ENCODE peak calls at places on chromosome 22, in seven cellular contexts. S, U, A, B, T, O and L are unnamed samples.

GRCh38 chr22:39236321-39237275 is 8.2 kb downstream of the PDGFB start:
- DNase-seq in B (no peak), U (no peak), T (peak), S (peak), O (no peak), A (no peak), L (no peak)

GRCh38 chr22:23037429-23038333 is 32.6 kb upstream of the GNAZ start:
- DNase-seq in A (no peak), B (no peak), T (no peak), U (no peak), O (no peak), S (no peak), L (no peak)

GRCh38 chr22:28594784-28595324 is 84.8 kb downstream of the TTC28 start:
- DNase-seq in O (no peak), B (no peak), T (no peak), S (no peak), U (peak), A (no peak), L (peak)

GRCh38 chr22:31945971-31946680 is 1.8 kb downstream of the YWHAH start:
- DNase-seq in S (no peak), A (no peak), T (no peak), U (peak), B (no peak), O (no peak), L (no peak)

GRCh38 chr22:35319244-35319985 is 19.7 kb downstream of the TOM1 start:
- DNase-seq in T (peak), U (no peak), A (no peak), B (no peak), S (no peak), O (no peak), L (no peak)

GRCh38 chr22:37290737-37291136 is 8.4 kb downstream of the CYTH4 start:
- DNase-seq in B (no peak), A (no peak), O (no peak), U (peak), S (peak), T (no peak), L (no peak)

GRCh38 chr22:29306830-29307657 is 594 bp downstream of the GAS2L1 start:
- DNase-seq in B (peak), U (peak), T (peak), O (peak), S (peak), A (peak), L (peak)

GRCh38 chr22:39543095-39543494 is 10.5 kb upstream of the RPS19BP1 start:
- DNase-seq in S (no peak), T (no peak), U (peak), A (no peak), B (peak), O (peak), L (peak)

GRCh38 chr22:32803020-32803758 is 1.7 kb downstream of the TIMP3 start:
- DNase-seq in B (peak), U (peak), S (peak), O (peak), T (peak), A (no peak), L (no peak)

GRCh38 chr22:19731361-19731725 is 8.0 kb downstream of the GP1BB start:
- DNase-seq in U (no peak), S (no peak), A (no peak), T (no peak), O (no peak), B (no peak), L (no peak)

GRCh38 chr22:46833228-46833627 is 70.8 kb downstream of the TBC1D22A start:
- DNase-seq in T (no peak), A (no peak), B (peak), U (peak), O (no peak), S (no peak), L (peak)

GRCh38 chr22:38243007-38243775 is 29.6 kb downstream of the TMEM184B start:
- DNase-seq in U (peak), O (peak), A (peak), S (peak), B (no peak), T (peak), L (no peak)

GRCh38 chr22:47195676-47196492 is 433.4 kb downstream of the TBC1D22A start:
- DNase-seq in B (no peak), A (peak), O (no peak), U (no peak), S (no peak), T (peak), L (no peak)

GRCh38 chr22:49046546-49047305 is 780.9 kb downstream of the BRD1 start:
- DNase-seq in B (peak), A (no peak), U (no peak), O (peak), S (no peak), T (no peak), L (no peak)
- TF ChIP-seq CTCF in B (peak), A (no peak), U (no peak), O (peak), S (peak), T (no peak), L (no peak)

GRCh38 chr22:27460596-27461347 is 340.8 kb downstream of the MN1 start:
- DNase-seq in T (no peak), O (no peak), B (no peak), A (no peak), S (peak), U (peak), L (peak)
- H3K27ac ChIP-seq in T (no peak), O (peak), B (peak), A (no peak), S (no peak), U (peak), L (no peak)

DNA sequence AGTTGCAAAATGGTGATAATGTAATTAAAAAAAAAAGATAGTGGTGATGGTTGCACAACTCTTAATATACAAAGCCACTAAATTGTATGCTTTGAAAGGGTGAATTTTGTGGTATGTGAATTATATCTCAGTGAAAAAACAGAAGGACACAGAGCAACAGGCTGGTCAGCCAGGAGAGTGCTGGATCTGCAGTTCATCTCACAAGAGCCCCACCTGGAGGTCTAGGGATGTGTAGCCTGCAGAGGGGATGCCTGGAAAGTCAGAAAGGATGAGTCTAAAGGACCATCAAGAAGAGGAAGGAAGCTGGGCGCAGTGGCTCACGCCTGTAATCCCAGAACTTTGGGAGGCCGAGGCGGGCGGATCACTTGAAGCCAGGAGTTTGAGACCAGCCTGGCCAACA is 9.0 kb downstream of the POLR3H start:
- DNase-seq in T (no peak), O (no peak), B (peak), S (no peak), U (no peak), A (no peak), L (peak)
- TF ChIP-seq CTCF in T (no peak), O (no peak), B (peak), S (peak), U (peak), A (no peak), L (peak)

GRCh38 chr22:17218341-17218740 is 894 bp downstream of the ADA2 start:
- DNase-seq in S (no peak), A (no peak), O (no peak), U (no peak), B (peak), T (peak), L (no peak)
- H3K27ac ChIP-seq in S (no peak), A (no peak), O (no peak), U (no peak), B (no peak), T (no peak), L (peak)

GRCh38 chr22:40747361-40747760 is 68.1 kb downstream of the MCHR1 start:
- DNase-seq in T (no peak), U (no peak), B (no peak), A (no peak), S (no peak), O (no peak), L (no peak)

GRCh38 chr22:40739723-40740122 is 60.4 kb downstream of the MCHR1 start:
- DNase-seq in A (no peak), B (no peak), S (no peak), O (no peak), U (no peak), T (no peak), L (no peak)

GRCh38 chr22:40741116-40741515 is 61.8 kb downstream of the MCHR1 start:
- DNase-seq in O (no peak), A (no peak), S (no peak), U (no peak), B (no peak), T (no peak), L (no peak)

GRCh38 chr22:40746428-40747220 is 67.3 kb downstream of the MCHR1 start:
- DNase-seq in A (no peak), T (no peak), S (no peak), B (no peak), O (no peak), U (peak), L (no peak)

DNA sequence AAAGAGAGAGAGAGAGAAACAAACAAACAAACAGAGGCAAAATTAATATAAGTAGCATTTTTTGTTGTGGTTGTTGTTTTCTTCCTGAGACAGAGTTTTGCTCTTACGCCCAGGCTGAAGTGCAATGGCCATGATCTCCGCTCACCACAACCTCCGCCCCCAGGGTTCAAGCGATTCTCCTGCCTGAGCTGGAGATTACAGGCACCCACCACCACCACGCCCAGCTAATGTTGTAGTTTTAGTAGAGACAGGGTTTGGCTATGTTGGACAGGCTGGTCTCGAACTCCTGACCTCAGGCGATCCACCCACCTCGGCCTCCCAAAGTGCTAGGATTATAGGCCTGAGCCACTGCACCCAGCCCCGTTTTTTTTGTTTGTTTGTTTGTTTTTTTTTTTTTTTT is 64.5 kb downstream of the MCHR1 start:
- DNase-seq in A (no peak), B (no peak), O (no peak), U (no peak), T (no peak), S (no peak), L (no peak)
- TF ChIP-seq CTCF in A (no peak), B (no peak), O (no peak), U (no peak), T (no peak), S (no peak), L (no peak)

GRCh38 chr22:21827628-21828267 is 39.7 kb downstream of the MAPK1 start:
- DNase-seq in S (no peak), A (no peak), U (no peak), B (no peak), T (no peak), O (no peak), L (no peak)
- H3K27ac ChIP-seq in S (no peak), A (no peak), U (no peak), B (no peak), T (peak), O (no peak), L (no peak)